ENCODE peak calls at places on chromosomes 13 and 19, in nine cellular contexts. Y is hepatocyte, K is A549, H is progenitor cell of endocrine pancreas, T is fibroblast of mammary gland, M is breast epithelium, L is mesothelial cell of epicardium, W is GM20000, O is cardiac muscle cell. P is an unnamed sample.

GRCh38 chr13:109383683-109384082 is 402.7 kb downstream of the IRS2 start:
- DNase-seq in W (no peak), Y (peak), L (no peak), O (peak), K (no peak), H (no peak), M (no peak), T (peak), P (no peak)

GRCh38 chr13:21567714-21568113 is 36.3 kb downstream of the MICU2 start:
- DNase-seq in L (no peak), K (no peak), W (peak), O (peak), M (no peak), Y (no peak), H (no peak), T (no peak), P (no peak)

GRCh38 chr19:10471909-10472308 is 31.2 kb downstream of the KEAP1 start:
- DNase-seq in W (no peak), T (peak), H (no peak), K (peak), L (no peak), Y (peak), M (no peak), O (peak), P (no peak)

GRCh38 chr13:98142427-98143156 is at the start of gene FARP1:
- DNase-seq in T (peak), Y (peak), H (peak), M (peak), L (peak), K (peak), O (peak), W (peak), P (peak)

GRCh38 chr13:20403826-20404225 is 121.8 kb downstream of the CRYL1 start:
- DNase-seq in O (no peak), M (no peak), L (no peak), H (no peak), T (no peak), K (no peak), W (no peak), Y (no peak), P (no peak)

GRCh38 chr13:38866649-38867048 is 124.0 kb downstream of the STOML3 start:
- DNase-seq in L (no peak), H (no peak), T (peak), K (no peak), W (no peak), M (no peak), O (peak), Y (no peak), P (no peak)

GRCh38 chr19:13329766-13330165 is 176.5 kb downstream of the CACNA1A start:
- DNase-seq in H (no peak), K (no peak), W (no peak), Y (no peak), M (no peak), L (no peak), T (no peak), O (no peak), P (no peak)

GRCh38 chr19:44602071-44602470 is 11.3 kb upstream of the IGSF23 start:
- DNase-seq in H (no peak), T (no peak), W (no peak), M (no peak), O (no peak), L (no peak), Y (peak), K (no peak), P (peak)

GRCh38 chr19:12230751-12231733 is 63.6 kb downstream of the ZNF44 start:
- DNase-seq in Y (no peak), L (no peak), W (no peak), O (peak), K (no peak), H (no peak), M (no peak), T (peak), P (no peak)

GRCh38 chr13:97953376-97953970 is at the start of gene IPO5:
- DNase-seq in Y (no peak), O (peak), H (no peak), T (peak), W (no peak), M (no peak), K (no peak), L (no peak), P (no peak)

GRCh38 chr19:40397568-40397906 is 7.6 kb upstream of the HIPK4 start:
- DNase-seq in W (no peak), T (no peak), K (no peak), L (no peak), O (no peak), H (no peak), Y (no peak), M (no peak), P (no peak)

GRCh38 chr19:43595605-43595998 is 332 bp downstream of the IRGQ start:
- DNase-seq in K (no peak), W (no peak), Y (no peak), L (peak), T (no peak), H (no peak), O (no peak), M (peak), P (peak)

GRCh38 chr13:35703061-35703460 is 226.6 kb upstream of the MAB21L1 start:
- DNase-seq in H (no peak), K (no peak), M (no peak), O (no peak), W (no peak), Y (no peak), L (no peak), T (peak), P (no peak)

GRCh38 chr19:23810496-23810895 is 51.8 kb upstream of the ZNF681 start:
- DNase-seq in T (no peak), W (no peak), Y (no peak), H (no peak), K (no peak), O (no peak), M (no peak), L (no peak), P (no peak)

GRCh38 chr19:39843919-39844793 is 2.0 kb downstream of the FBL start:
- DNase-seq in T (peak), O (peak), L (no peak), M (no peak), Y (peak), H (no peak), K (peak), W (peak), P (no peak)

DNA sequence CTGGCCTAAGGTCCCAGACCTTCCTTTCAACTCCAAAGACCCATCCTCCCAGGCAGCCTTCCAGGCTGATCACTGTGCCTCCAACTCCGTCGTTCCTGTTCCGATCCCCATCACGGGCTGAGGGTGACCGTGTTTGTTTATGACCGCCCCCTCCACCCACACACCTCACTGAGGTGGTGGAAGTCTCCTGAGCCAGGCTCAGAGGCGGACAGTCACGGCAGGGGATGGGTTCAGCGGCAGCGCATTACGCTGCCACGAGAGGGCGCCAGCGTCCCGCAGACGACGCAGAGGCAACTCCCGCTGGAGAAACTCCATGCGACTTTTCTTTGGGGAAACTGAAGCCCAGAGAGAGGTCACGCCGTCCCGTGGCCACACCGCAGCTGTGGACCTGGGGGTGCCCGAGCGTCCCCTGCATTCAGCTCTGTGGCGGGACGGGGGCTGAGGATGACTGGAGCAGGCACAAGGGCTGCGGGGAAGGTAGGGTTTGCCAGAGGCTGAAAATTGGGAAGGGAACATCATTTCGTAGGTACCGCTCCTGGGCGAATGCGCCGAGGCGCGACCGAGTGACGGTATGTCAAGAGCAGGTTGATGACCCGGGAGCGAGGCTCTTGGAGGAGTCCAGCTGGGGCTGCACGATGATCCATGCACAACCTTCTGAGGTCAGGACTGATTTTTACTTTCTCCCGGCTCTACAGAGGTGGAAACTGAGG is 920 bp upstream of the ARRDC2 start:
- DNase-seq in T (peak), M (peak), W (peak), O (peak), L (peak), K (peak), Y (peak), H (peak), P (peak)
- TF ChIP-seq CTCF in T (peak), M (peak), W (peak), O (peak), L (peak), K (peak), Y (peak), H (peak), P (peak)

DNA sequence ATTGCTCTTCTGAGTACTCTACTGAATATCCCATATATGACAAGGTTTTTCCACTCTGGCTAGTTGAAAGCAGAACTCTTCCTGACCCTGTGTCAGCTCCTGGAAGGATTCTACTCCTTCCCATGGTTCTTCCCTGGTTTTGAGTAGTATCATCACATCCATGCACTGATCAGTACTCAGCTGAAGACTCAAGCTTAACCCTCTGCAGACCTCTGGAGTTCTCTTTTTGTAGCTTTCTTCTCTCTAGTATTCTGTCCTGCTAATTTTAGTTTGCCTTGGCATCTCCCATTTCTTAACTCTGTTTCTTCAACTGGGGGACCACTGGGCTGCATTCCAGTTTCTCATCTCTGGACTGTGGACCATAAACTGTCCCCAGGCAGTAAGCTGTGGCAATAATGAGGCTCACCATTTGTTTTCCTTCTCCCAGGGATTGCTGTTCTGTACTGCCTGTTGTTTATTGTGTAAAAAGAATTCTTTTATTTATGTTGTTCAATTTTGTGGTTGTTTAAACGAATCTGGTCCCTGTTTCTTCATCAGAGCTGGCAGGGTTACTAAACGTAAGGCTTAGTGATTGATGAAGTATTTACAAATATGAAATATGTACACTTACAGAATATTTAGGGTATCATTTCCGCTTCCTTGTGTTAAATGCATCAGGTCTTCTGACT is 19.7 kb downstream of the LPAR6 start:
- DNase-seq in L (no peak), M (no peak), W (no peak), K (no peak), T (no peak), O (no peak), Y (no peak), H (no peak), P (no peak)
- TF ChIP-seq CTCF in L (no peak), M (no peak), W (no peak), K (no peak), T (no peak), O (no peak), Y (no peak), H (no peak), P (no peak)

DNA sequence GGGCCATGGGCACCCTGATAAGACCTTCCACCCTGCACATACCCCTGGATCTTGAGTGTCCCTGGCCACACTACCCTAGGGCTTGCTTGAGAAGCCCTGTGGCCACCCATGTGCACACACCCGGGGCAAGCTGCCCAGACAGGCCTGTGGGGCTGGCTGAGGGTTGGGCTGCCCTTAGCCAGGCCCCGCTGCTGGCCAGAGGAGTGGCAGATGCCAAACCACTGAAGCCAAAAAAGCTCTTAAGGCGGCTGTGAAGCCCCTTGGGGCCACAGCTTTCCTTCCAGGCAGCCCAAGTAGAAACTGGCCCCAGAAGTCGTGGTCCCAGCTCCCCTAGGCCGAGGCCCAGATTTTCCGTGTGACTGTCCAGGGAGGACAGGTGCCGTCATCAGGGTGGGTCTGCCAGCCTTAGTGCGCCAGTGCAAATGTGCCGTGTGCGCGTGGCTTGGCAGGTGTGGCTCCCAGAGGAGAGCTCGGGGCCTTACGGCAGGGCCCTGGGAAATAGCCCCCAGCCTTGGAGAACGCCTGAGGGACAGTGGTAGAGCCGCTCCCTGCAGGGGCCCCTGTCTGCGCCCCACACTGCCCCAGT is 14.8 kb downstream of the CEBPG start:
- DNase-seq in O (no peak), L (no peak), Y (no peak), T (no peak), H (no peak), W (no peak), M (no peak), K (no peak), P (no peak)
- TF ChIP-seq CTCF in O (no peak), L (no peak), Y (no peak), T (no peak), H (no peak), W (no peak), M (no peak), K (no peak), P (no peak)

DNA sequence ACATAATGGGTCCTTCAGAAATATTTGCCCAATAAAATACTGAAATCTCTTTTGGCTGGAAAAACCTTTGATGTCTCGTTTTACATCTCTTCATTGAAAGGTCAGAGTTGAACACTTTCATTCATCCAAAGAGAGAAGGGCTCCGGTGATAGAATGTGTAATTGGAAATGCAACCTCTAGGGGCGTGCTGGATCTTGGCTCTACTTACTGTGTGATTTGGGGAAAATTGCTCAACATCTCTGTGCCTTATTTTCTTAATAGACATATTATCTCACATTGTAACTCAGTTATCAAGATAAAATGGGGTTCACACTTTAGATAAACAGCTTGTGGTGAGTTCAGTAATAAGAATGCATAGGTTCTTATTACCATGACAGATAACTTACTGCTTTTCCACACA is 1444.1 kb downstream of the SLITRK5 start:
- DNase-seq in Y (no peak), H (no peak), O (no peak), M (no peak), K (no peak), L (no peak), W (no peak), T (no peak), P (no peak)
- TF ChIP-seq CTCF in Y (no peak), H (peak), O (no peak), M (no peak), K (no peak), L (peak), W (no peak), T (peak), P (peak)

DNA sequence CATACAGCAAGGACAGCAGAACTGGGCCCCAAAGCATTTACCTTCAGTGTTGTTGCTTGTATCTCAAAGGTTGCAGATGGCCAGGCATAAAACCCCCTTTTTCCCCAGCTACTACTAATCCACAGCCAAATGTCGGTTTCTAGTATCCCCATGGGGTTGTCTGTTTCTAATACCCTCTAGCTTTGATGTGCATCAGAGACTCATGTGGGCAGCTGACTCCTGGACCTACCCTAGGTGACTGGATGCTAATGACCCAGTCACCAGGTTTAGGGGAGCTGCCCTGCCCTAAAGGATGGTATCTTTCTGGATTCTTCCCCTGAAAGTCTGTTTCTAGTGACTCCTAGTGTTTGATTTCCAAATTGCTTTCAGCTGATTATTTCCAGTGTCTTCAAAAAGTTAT is 23.9 kb downstream of the TJP3 start:
- DNase-seq in L (no peak), M (no peak), T (no peak), K (no peak), O (no peak), W (no peak), Y (no peak), H (no peak), P (no peak)
- TF ChIP-seq CTCF in L (no peak), M (no peak), T (no peak), K (no peak), O (no peak), W (no peak), Y (no peak), H (no peak), P (no peak)

DNA sequence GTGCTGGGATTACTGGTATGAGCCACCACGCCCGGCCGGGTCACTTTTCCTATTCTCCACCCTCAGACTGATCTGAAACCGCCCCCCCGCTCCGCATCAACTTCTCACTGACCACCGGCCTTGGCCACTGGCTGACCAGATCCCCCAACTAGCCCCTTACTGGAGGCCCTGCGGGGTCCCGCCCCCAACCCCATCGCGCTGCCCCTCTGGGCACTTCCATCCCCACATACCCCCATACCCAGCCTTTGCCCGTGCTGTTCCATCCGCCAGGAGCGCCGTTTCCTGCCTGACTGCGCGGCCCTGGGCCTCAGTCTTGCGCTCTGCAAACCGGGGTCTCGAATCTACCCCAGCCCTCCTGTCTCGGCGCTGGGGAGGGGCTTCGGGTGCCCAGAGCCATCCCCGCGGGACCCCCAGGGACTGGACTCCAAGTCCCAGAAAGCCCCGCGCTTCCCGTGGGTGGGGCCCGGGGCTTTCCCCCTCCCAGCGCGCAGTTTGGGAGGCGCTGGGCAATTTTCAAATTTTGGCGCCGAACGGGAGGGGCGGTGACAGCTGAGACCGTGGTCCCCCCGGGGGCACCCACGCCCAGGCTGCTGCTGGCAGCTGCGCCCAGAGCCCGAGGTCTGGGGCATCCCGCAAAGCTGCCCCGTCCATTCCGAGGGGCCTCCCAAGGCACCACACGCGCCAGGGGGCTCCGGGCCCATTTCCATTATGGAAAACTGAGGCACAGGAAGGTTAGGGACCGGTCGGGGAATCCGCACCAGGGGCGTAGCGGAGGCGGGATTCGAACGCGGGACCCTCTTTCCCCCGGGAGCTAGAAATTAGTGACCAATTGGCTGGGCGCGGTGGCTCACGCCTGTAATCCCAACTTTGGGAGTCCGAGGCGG is 5.2 kb upstream of the LMNB2 start:
- DNase-seq in H (no peak), Y (peak), T (peak), M (no peak), O (peak), K (no peak), L (peak), W (peak), P (no peak)
- TF ChIP-seq CTCF in H (no peak), Y (no peak), T (no peak), M (no peak), O (peak), K (no peak), L (no peak), W (no peak), P (no peak)

GRCh38 chr13:28116736-28117135 is 16.4 kb upstream of the FLT3 start:
- DNase-seq in M (no peak), H (no peak), O (no peak), K (no peak), W (no peak), T (no peak), Y (no peak), L (no peak), P (no peak)
- TF ChIP-seq CTCF in M (no peak), H (no peak), O (no peak), K (no peak), W (no peak), T (no peak), Y (no peak), L (no peak), P (no peak)

P was measured in Caco-2.